ENCODE peak calls at places on chromosomes 11 and 22, in nine cellular contexts. B is sigmoid colon, W is stomach, H is right lobe of liver, T is A549, O is HCT116, Y is HepG2, S is GM12878, J is spleen. N is an unnamed sample.

GRCh38 chr11:63841554-63841953 is 2.6 kb downstream of the MARK2 start:
- DNase-seq in B (no peak), W (no peak), H (no peak), T (no peak), O (no peak), Y (no peak), S (no peak), J (no peak), N (no peak)

GRCh38 chr22:34099278-34099677 is 179.0 kb upstream of the LARGE1 start:
- DNase-seq in B (no peak), W (peak; percentile 39), H (no peak), T (no peak), O (no peak), Y (no peak), S (no peak), J (no peak), N (no peak)

GRCh38 chr22:36292823-36293530 is 40.0 kb downstream of the APOL1 start:
- DNase-seq in B (peak; percentile 55), W (no peak), H (no peak), T (no peak), O (no peak), Y (no peak), S (no peak), J (peak; percentile 58), N (no peak)

GRCh38 chr22:39418696-39419095 is 19.1 kb downstream of the TAB1 start:
- DNase-seq in B (no peak), W (no peak), H (no peak), T (no peak), O (no peak), Y (no peak), S (no peak), J (peak; percentile 27), N (no peak)

GRCh38 chr11:2909145-2909914 is 19.9 kb downstream of the PHLDA2 start:
- DNase-seq in B (no peak), W (no peak), H (no peak), T (no peak), O (no peak), Y (no peak), S (no peak), J (no peak), N (no peak)

GRCh38 chr11:112949781-112950575 is 11.2 kb upstream of the NCAM1 start:
- DNase-seq in B (peak; percentile 77), W (no peak), H (no peak), T (no peak), O (no peak), Y (no peak), S (no peak), J (no peak), N (no peak)

GRCh38 chr11:19903620-19904069 is 191.0 kb downstream of the NAV2 start:
- DNase-seq in B (peak; percentile 87), W (peak; percentile 82), H (peak; percentile 60), T (peak; percentile 52), O (peak; percentile 62), Y (peak; percentile 60), S (peak; percentile 3), J (no peak), N (no peak)

GRCh38 chr22:42108848-42109247 is 18.3 kb upstream of the NDUFA6 start:
- DNase-seq in B (no peak), W (no peak), H (no peak), T (no peak), O (no peak), Y (no peak), S (no peak), J (no peak), N (no peak)

GRCh38 chr11:105071060-105071732 is 26.1 kb upstream of the CARD16 start:
- DNase-seq in B (no peak), W (no peak), H (no peak), T (no peak), O (no peak), Y (no peak), S (no peak), J (no peak), N (no peak)

GRCh38 chr22:20316217-20316843 is 3.5 kb downstream of the DGCR6L start:
- DNase-seq in B (peak; percentile 58), W (peak; percentile 9), H (peak; percentile 15), T (no peak), O (no peak), Y (no peak), S (no peak), J (peak; percentile 58), N (no peak)

GRCh38 chr22:36816635-36817428 is at the start of gene PVALB:
- DNase-seq in B (no peak), W (no peak), H (no peak), T (peak; percentile 23), O (no peak), Y (no peak), S (no peak), J (no peak), N (no peak)

GRCh38 chr11:134040386-134041297 is 28.2 kb upstream of the JAM3 start:
- DNase-seq in B (peak; percentile 86), W (no peak), H (no peak), T (no peak), O (no peak), Y (no peak), S (no peak), J (peak; percentile 51), N (no peak)

GRCh38 chr11:118263694-118264567 is at the start of gene MPZL2:
- DNase-seq in B (no peak), W (peak; percentile 85), H (peak; percentile 77), T (no peak), O (peak; percentile 65), Y (peak; percentile 81), S (no peak), J (peak; percentile 77), N (no peak)
- TF ChIP-seq POLR2A in B (no peak), W (peak; percentile 66), H (peak; percentile 91), T (no peak), O (no peak), Y (peak; percentile 73), S (no peak), J (no peak), N (no peak)

GRCh38 chr11:47641585-47642098 is 717 bp downstream of the MTCH2 start:
- DNase-seq in B (no peak), W (no peak), H (no peak), T (no peak), O (no peak), Y (no peak), S (no peak), J (no peak), N (no peak)

GRCh38 chr11:47645500-47645899 is 3.1 kb upstream of the MTCH2 start:
- DNase-seq in B (no peak), W (no peak), H (no peak), T (no peak), O (no peak), Y (no peak), S (no peak), J (no peak), N (no peak)

GRCh38 chr11:47646019-47646418 is 3.7 kb upstream of the MTCH2 start:
- DNase-seq in B (no peak), W (no peak), H (no peak), T (no peak), O (no peak), Y (no peak), S (no peak), J (no peak), N (no peak)

DNA sequence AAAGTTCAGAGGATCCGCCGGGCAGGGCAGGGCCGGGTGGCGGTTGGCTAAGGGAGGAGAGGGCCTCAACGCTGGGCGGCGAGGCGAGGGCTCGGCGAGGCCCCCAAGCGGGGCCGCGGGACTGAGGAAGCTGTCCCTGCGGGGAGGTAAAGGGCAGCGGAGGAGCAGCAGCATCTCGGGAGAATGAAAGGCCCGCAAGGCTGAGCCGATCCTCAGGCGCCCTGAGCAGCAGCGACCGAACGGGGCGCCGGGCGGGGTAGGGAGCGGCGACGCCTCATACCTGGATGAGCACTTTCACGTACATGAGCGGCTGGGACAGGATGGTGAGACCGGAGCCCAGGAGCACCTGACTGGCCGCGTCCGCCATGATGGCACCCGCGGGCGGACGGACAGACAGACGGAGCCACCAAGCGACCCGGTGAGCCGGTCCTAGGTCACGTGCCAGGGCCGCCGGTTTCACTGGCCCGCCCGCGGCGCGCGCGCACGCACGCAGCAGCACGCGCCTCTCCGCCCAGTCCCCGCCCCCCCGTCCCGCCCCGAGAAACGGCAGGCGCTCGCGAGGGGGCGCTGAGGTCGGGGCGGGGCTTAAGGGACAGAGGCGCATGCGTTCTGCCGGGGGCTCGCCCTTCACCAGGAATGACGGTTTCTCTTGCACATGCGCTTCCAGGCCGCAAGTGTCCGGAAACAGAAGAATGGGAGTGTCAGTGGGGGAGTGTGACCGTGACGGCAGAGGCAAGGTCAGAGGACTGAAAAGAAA is at the start of gene MTCH2:
- DNase-seq in B (peak; percentile 98), W (peak; percentile 95), H (peak; percentile 96), T (peak; percentile 96), O (peak; percentile 91), Y (peak; percentile 95), S (peak; percentile 92), J (peak; percentile 98), N (peak; percentile 88)
- TF ChIP-seq POLR2A in B (peak; percentile 36), W (no peak), H (peak; percentile 90), T (peak; percentile 98), O (peak; percentile 97), Y (peak; percentile 94), S (peak; percentile 98), J (no peak), N (peak; percentile 95)

DNA sequence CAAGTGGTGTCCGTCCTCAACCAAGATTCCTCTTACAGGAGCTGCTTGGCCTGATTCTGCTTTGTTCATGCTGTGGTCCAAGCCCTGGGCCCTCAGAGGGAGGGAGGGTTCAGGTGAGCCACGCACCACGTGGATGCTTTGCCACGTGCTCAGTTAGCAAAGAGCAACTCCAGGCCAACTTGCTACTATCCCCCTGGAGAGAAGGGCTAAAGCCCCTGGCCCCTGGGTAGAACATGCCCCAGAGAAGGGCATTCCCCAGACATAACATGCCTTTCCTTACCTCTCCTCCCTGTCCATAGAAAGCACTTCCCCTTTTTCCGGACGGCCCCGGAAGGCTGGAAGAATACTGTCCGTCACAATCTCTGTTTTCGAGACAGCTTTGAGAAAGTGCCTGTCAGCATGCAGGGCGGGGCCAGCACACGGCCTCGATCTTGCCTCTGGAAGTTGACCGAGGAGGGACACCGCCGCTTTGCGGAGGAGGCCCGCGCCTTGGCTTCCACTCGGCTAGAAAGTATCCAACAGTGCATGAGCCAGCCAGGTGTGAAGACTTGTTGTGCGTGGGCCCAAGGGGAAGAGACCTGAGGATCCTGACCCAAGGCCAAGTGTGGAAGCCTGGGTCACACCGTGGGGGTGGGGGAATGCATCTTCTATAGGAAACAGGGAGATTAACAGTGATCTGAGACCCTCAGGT is 8.8 kb downstream of the FOXR1 start:
- DNase-seq in B (peak; percentile 73), W (no peak), H (peak; percentile 30), T (no peak), O (no peak), Y (no peak), S (no peak), J (peak; percentile 43), N (no peak)
- TF ChIP-seq POLR2A in B (no peak), W (no peak), H (no peak), T (no peak), O (no peak), Y (no peak), S (no peak), J (no peak), N (no peak)

DNA sequence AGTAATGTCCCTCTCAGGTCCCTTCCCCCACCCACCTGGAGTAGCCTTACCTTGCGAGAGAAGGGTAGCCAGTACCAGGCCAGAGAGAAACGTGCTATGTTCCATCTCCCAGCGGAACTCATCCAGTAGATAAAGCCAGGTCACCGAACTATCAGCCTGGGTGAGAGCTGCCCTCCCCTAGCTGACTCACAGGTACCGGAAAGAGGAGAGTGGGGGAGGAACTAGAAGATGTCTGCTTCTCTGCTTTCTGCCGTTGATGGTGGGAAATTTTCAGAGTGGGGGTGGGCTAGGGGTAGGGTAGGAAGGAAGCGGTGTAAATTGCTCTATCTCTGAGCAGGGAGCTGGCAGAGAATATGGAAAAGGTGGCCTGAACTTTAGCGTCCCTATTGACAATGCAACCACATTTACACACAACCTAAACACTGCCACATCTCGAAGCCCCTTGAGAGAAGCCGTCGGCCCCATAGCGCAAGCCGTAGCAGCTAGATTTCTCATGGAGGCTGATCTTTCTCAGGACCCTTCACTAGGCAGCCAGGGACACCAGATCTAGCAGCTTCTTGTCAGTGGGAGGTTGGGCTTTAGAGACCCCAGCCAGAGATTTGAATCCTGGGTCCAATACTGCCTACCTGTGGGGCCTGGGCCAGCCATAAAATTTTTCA is at the start of gene CD3D:
- DNase-seq in B (no peak), W (no peak), H (no peak), T (no peak), O (no peak), Y (peak; percentile 20), S (no peak), J (no peak), N (no peak)
- TF ChIP-seq POLR2A in B (no peak), W (no peak), H (no peak), T (no peak), O (no peak), Y (no peak), S (peak; percentile 34), J (no peak), N (no peak)

N was measured in GM12892.